ENCODE peak calls at places on chromosomes 7 and 10, in seven cellular contexts. E is H9, T is IMR-90, F is mesenchymal stem cell, U is trophoblast cell, X is H1, A is neuronal stem cell. G is an unnamed sample. For H3K4me1, the result is how much of the 10 kb centered on the place peaks cover.

GRCh38 chr10:51743146-51743545 is 43.8 kb upstream of the CSTF2T start:
- DNase-seq in E (no peak), T (no peak), F (no peak), U (no peak), X (no peak), A (no peak), G (peak)

GRCh38 chr7:144437370-144438191 is 34.1 kb upstream of the NOBOX start:
- DNase-seq in E (peak), T (peak), F (peak), U (peak), X (peak), A (peak), G (peak)

GRCh38 chr10:14603539-14604102 is 171.1 kb downstream of the FAM107B start:
- DNase-seq in E (peak), T (no peak), F (peak), U (no peak), X (no peak), A (no peak), G (no peak)

GRCh38 chr7:4861673-4862072 is at the start of gene PAPOLB:
- DNase-seq in E (no peak), T (no peak), F (no peak), U (no peak), X (no peak), A (no peak), G (no peak)

GRCh38 chr7:7569113-7569527 is 2.4 kb downstream of the MIOS start:
- DNase-seq in E (no peak), T (no peak), F (no peak), U (no peak), X (no peak), A (no peak), G (no peak)

GRCh38 chr10:72030762-72031543 is 57.4 kb downstream of the SPOCK2 start:
- DNase-seq in E (no peak), T (no peak), F (no peak), U (no peak), X (no peak), A (no peak), G (no peak)

GRCh38 chr7:97819161-97819560 is 53.0 kb downstream of the ASNS start:
- DNase-seq in E (no peak), T (no peak), F (no peak), U (no peak), X (no peak), A (no peak), G (peak)

GRCh38 chr10:87761153-87761552 is 56.9 kb downstream of the ATAD1 start:
- DNase-seq in E (no peak), T (no peak), F (no peak), U (no peak), X (no peak), A (no peak), G (no peak)

GRCh38 chr10:34235164-34235832 is 579.8 kb downstream of the PARD3 start:
- DNase-seq in E (no peak), T (peak), F (peak), U (no peak), X (no peak), A (no peak), G (no peak)

GRCh38 chr10:4633186-4633585 is 192.8 kb upstream of the AKR1E2 start:
- DNase-seq in E (no peak), T (no peak), F (no peak), U (peak), X (no peak), A (no peak), G (no peak)

GRCh38 chr10:48275743-48276142 is 1.2 kb upstream of the FRMPD2 start:
- DNase-seq in E (no peak), T (no peak), F (no peak), U (no peak), X (no peak), A (no peak), G (no peak)

GRCh38 chr7:31051598-31052503 is at the start of gene ADCYAP1R1:
- DNase-seq in E (peak), T (no peak), F (no peak), U (no peak), X (no peak), A (peak), G (peak)

GRCh38 chr10:74021248-74022055 is 23.5 kb downstream of the VCL start:
- DNase-seq in E (no peak), T (peak), F (peak), U (no peak), X (no peak), A (no peak), G (no peak)

GRCh38 chr10:69398466-69398865 is 18.3 kb downstream of the TACR2 start:
- DNase-seq in E (no peak), T (no peak), F (no peak), U (no peak), X (no peak), A (no peak), G (no peak)

GRCh38 chr10:35971397-35971796 is 329.3 kb upstream of the FZD8 start:
- DNase-seq in E (no peak), T (no peak), F (no peak), U (no peak), X (no peak), A (no peak), G (no peak)

GRCh38 chr10:29804025-29804852 is 169.5 kb upstream of the SVIL start:
- DNase-seq in E (no peak), T (peak), F (peak), U (peak), X (no peak), A (no peak), G (no peak)

GRCh38 chr7:153388611-153389010 is 629.1 kb downstream of the ACTR3B start:
- DNase-seq in E (no peak), T (no peak), F (no peak), U (no peak), X (no peak), A (no peak), G (no peak)

GRCh38 chr10:86033581-86033980 is 333.0 kb downstream of the GRID1 start:
- DNase-seq in E (no peak), T (no peak), F (no peak), U (no peak), X (no peak), A (no peak), G (no peak)

GRCh38 chr10:133445268-133445732 is 8.4 kb upstream of the SCART1 start:
- DNase-seq in E (peak), T (no peak), F (no peak), U (no peak), X (no peak), A (no peak), G (no peak)

GRCh38 chr7:74572301-74573090 is 85.0 kb upstream of the GTF2I start:
- DNase-seq in E (no peak), T (no peak), F (no peak), U (no peak), X (no peak), A (no peak), G (peak)

GRCh38 chr7:63092951-63093350 is 905.7 kb upstream of the ZNF722 start:
- DNase-seq in E (no peak), T (no peak), F (no peak), U (no peak), X (no peak), A (no peak), G (no peak)

GRCh38 chr7:144780071-144780608 is 55.7 kb downstream of the TPK1 start:
- DNase-seq in E (no peak), T (no peak), F (no peak), U (peak), X (no peak), A (no peak), G (peak)

GRCh38 chr10:31603245-31604087 is 284.4 kb downstream of the ZEB1 start:
- DNase-seq in E (peak), T (peak), F (peak), U (peak), X (peak), A (peak), G (peak)

GRCh38 chr7:76292206-76292573 is 10.3 kb upstream of the HSPB1 start:
- DNase-seq in E (no peak), T (no peak), F (peak), U (peak), X (no peak), A (no peak), G (no peak)

GRCh38 chr7:20164420-20165145 is 52.6 kb downstream of the MACC1 start:
- DNase-seq in E (no peak), T (no peak), F (no peak), U (no peak), X (no peak), A (no peak), G (no peak)

GRCh38 chr10:6843477-6843876 is 263.4 kb upstream of the PRKCQ start:
- DNase-seq in E (no peak), T (no peak), F (no peak), U (no peak), X (no peak), A (no peak), G (no peak)

GRCh38 chr7:127588697-127589482 is 679 bp downstream of the ARF5 start:
- DNase-seq in E (peak), T (peak), F (peak), U (peak), X (peak), A (peak), G (peak)

GRCh38 chr7:18895456-18895855 is 222.0 kb downstream of the TWIST1 start:
- DNase-seq in E (no peak), T (peak), F (peak), U (no peak), X (no peak), A (no peak), G (no peak)

GRCh38 chr10:635088-635861 is 54.2 kb downstream of the DIP2C start:
- DNase-seq in E (no peak), T (no peak), F (no peak), U (peak), X (no peak), A (no peak), G (no peak)

GRCh38 chr10:86688398-86688921 is 20.1 kb downstream of the LDB3 start:
- DNase-seq in E (peak), T (peak), F (peak), U (peak), X (peak), A (peak), G (peak)

GRCh38 chr7:22302951-22303423 is 54.0 kb downstream of the RAPGEF5 start:
- DNase-seq in E (no peak), T (no peak), F (no peak), U (no peak), X (no peak), A (no peak), G (no peak)

GRCh38 chr10:35259769-35260397 is 76.4 kb upstream of the CCNY start:
- DNase-seq in E (no peak), T (peak), F (peak), U (peak), X (no peak), A (no peak), G (peak)

GRCh38 chr7:92739091-92739490 is 97.3 kb downstream of the CDK6 start:
- DNase-seq in E (no peak), T (no peak), F (no peak), U (no peak), X (no peak), A (no peak), G (no peak)

DNA sequence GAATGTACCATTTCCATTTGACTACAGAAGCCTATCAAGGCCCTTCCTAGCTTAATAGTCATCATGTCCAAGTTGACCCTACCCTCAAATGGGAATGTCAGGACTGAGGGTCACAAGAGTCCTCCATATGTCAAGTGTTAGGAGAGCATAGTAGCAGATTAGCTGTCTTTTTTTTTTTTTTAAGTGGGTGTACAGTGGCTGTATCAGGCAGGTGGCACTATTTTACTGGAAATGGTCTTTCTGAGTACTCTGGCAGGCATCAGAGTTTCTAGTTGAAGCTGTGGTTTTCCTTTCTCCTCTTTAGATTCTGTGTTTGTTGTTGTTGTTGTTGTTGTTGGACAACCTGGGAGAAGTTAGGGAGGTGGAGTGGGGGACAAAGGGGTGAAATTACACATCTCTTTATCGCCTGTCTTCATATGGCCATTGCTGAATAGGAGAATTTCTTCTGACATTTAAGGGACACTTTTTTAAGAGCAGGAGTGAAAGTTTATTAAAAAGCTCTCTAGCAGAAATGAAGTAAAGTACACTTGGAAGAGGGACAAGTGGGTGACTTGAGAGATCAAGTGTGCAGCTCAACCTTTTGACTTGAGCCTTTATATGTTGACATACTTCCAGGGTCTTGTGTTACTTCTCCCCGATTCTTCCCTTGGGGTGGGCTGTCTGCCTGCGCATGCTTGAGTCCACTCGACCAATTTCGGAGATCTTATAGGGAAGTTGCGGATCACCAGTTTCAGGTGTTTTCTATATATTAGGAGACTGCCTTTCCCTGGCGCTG is 104.1 kb upstream of the FOXP2 start:
- DNase-seq in E (no peak), T (no peak), F (no peak), U (no peak), X (no peak), A (no peak), G (no peak)
- H2BK5ac ChIP-seq in E (no peak), T (no peak), F (no peak), U (no peak), X (no peak), A (no peak), G (no peak)

GRCh38 chr10:11170993-11171416 is 153.3 kb downstream of the CELF2 start:
- DNase-seq in E (no peak), T (no peak), F (no peak), U (no peak), X (no peak), A (no peak), G (no peak)

GRCh38 chr10:11167233-11167979 is 149.7 kb downstream of the CELF2 start:
- DNase-seq in E (no peak), T (no peak), F (no peak), U (no peak), X (no peak), A (no peak), G (no peak)

GRCh38 chr10:11165591-11166543 is 148.2 kb downstream of the CELF2 start:
- DNase-seq in E (peak), T (no peak), F (peak), U (no peak), X (no peak), A (peak), G (peak)

GRCh38 chr10:11171452-11171851 is 153.8 kb downstream of the CELF2 start:
- DNase-seq in E (no peak), T (no peak), F (no peak), U (no peak), X (no peak), A (no peak), G (no peak)

DNA sequence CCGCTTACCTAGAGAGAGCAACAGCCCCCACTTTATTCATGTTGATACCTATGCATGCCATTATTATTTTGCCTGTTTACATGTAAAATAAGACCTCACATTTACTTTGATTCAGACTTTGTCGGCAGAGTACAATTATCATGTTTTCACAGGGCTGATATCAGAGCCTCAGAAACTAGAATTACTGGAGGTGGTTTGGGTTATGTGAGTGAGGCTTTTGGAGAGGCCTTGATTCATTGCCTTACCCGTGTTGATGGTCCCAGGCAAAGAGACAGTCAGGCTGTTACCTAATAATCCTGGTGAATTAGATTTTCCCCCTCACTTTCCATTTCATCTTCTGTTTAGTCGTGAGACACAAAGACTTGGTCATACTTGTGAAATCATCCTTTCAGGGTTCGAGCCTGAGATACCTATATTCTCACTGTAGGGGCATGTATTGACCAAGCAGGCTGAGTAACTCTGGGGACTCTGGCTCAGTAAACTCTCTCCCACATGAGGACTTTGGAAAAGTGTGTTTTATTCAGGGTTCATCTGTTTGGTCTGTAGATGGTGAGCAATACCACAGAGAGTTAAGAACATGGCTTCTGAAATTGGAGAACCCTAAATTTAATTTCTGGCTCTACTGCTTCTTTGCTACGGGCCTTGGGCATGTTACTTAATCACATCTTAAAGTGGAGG is 150.9 kb downstream of the CELF2 start:
- DNase-seq in E (no peak), T (no peak), F (no peak), U (no peak), X (no peak), A (no peak), G (no peak)
- H3K4me2 ChIP-seq in E (no peak), T (no peak), F (no peak), U (no peak), X (no peak), A (no peak), G (no peak)

GRCh38 chr10:94420516-94420915 is 18.2 kb downstream of the TBC1D12 start:
- DNase-seq in E (no peak), T (no peak), F (no peak), U (no peak), X (no peak), A (no peak), G (no peak)

GRCh38 chr10:94420998-94421397 is 18.7 kb downstream of the TBC1D12 start:
- DNase-seq in E (no peak), T (no peak), F (no peak), U (no peak), X (no peak), A (no peak), G (no peak)

GRCh38 chr10:94423627-94424026 is 21.3 kb downstream of the TBC1D12 start:
- DNase-seq in E (no peak), T (peak), F (no peak), U (no peak), X (no peak), A (no peak), G (no peak)

GRCh38 chr10:94425942-94426341 is 23.6 kb downstream of the TBC1D12 start:
- DNase-seq in E (no peak), T (no peak), F (no peak), U (no peak), X (no peak), A (no peak), G (no peak)

GRCh38 chr10:94424714-94425337 is 22.5 kb downstream of the TBC1D12 start:
- DNase-seq in E (no peak), T (no peak), F (no peak), U (no peak), X (no peak), A (no peak), G (no peak)
- H3K4me1 ChIP-seq in E (under half), T (under half), F (under half), U (under half), X (under half), A (under half), G (under half)

GRCh38 chr10:24439935-24440334 is 231.0 kb downstream of the KIAA1217 start:
- DNase-seq in E (no peak), T (peak), F (no peak), U (no peak), X (no peak), A (no peak), G (no peak)
- H2BK5ac ChIP-seq in E (no peak), T (no peak), F (no peak), U (peak), X (no peak), A (no peak), G (no peak)

GRCh38 chr10:92712016-92712889 is 22.5 kb downstream of the HHEX start:
- DNase-seq in E (no peak), T (peak), F (peak), U (no peak), X (no peak), A (no peak), G (no peak)
- H3K4me2 ChIP-seq in E (no peak), T (no peak), F (no peak), U (no peak), X (no peak), A (no peak), G (no peak)

GRCh38 chr7:35846816-35847412 is 46.1 kb downstream of the SEPTIN7 start:
- DNase-seq in E (no peak), T (no peak), F (no peak), U (no peak), X (no peak), A (no peak), G (no peak)
- H3K4me1 ChIP-seq in E (under half), T (under half), F (under half), U (under half), X (under half), A (under half), G (under half)

DNA sequence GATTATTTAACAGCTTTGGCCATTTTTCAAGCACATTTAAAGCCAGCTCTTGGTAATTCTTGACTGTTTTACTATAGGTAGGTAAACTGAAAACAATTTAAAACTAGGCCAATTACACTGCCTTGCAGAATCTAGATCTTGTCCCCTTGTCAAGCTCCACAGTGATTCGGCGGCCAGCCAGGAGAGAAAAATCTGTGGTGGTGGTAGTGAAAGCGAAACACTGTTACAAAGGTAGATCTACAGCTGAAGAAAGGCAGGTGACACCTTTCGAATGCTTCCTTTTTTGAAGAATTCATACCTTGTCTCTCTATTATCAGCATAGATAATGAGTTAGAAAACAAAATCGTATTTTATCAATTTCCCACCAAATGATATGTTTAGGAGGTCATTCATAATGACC is 218.3 kb downstream of the POU6F2 start:
- DNase-seq in E (no peak), T (no peak), F (no peak), U (no peak), X (no peak), A (no peak), G (no peak)
- H2BK5ac ChIP-seq in E (no peak), T (no peak), F (no peak), U (no peak), X (no peak), A (no peak), G (no peak)

GRCh38 chr7:151349507-151349853 is 7.9 kb downstream of the NUB1 start:
- DNase-seq in E (no peak), T (no peak), F (no peak), U (no peak), X (no peak), A (no peak), G (no peak)

GRCh38 chr7:151351027-151351426 is 9.4 kb downstream of the NUB1 start:
- DNase-seq in E (peak), T (no peak), F (no peak), U (no peak), X (no peak), A (no peak), G (peak)

GRCh38 chr7:151351967-151352366 is 10.4 kb downstream of the NUB1 start:
- DNase-seq in E (no peak), T (no peak), F (no peak), U (no peak), X (no peak), A (no peak), G (no peak)

GRCh38 chr7:151348970-151349369 is 7.4 kb downstream of the NUB1 start:
- DNase-seq in E (no peak), T (no peak), F (no peak), U (no peak), X (no peak), A (no peak), G (no peak)

GRCh38 chr7:151352512-151352911 is 10.9 kb downstream of the NUB1 start:
- DNase-seq in E (no peak), T (no peak), F (no peak), U (no peak), X (no peak), A (no peak), G (no peak)
- H3K4me2 ChIP-seq in E (no peak), T (no peak), F (no peak), U (no peak), X (no peak), A (no peak), G (no peak)

DNA sequence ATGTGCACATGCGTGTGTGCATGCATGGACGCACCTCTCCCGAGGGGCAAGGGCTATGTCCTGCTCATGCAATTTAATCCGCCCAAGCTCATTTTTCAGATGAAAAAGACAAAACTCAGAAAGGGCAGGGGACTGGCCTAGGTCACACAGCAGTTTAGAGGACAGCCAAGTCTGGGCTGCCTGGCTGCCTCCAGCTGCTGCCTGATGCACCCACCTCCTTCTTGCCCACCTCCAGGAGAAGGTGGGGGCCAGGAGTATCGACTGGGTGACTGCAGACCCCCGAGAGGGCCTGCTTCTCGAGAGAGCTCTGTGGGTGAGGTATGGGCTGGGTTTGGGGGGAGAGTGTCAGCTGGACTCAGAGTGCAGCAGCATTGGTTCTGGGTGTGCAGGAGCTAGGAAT is 113.4 kb downstream of the ZMIZ1 start:
- DNase-seq in E (no peak), T (no peak), F (no peak), U (no peak), X (no peak), A (no peak), G (no peak)
- H3K4me1 ChIP-seq in E (under half), T (half or more), F (half or more), U (half or more), X (under half), A (half or more), G (under half)